ENCODE peak calls at places on chromosomes 16 and 17, in ten cellular contexts. One of them, this sample, is unnamed.

GRCh38 chr16:6643083-6643686 is 689.5 kb upstream of the RBFOX1 start:
- DNase-seq in mammary epithelial cell: peak
- DNase-seq in left ventricle myocardium inferior: no peak
- DNase-seq in cardiac fibroblast: peak
- DNase-seq in astrocyte of the cerebellum: peak
- DNase-seq in HL-60: peak
- DNase-seq in GM23338: peak
- DNase-seq in right lobe of liver: no peak
- DNase-seq in A673: peak
- DNase-seq in heart left ventricle: no peak
- DNase-seq in this sample: peak

GRCh38 chr17:32621612-32622312 is 135.0 kb downstream of the CDK5R1 start:
- DNase-seq in mammary epithelial cell: peak
- DNase-seq in left ventricle myocardium inferior: no peak
- DNase-seq in cardiac fibroblast: no peak
- DNase-seq in astrocyte of the cerebellum: no peak
- DNase-seq in HL-60: no peak
- DNase-seq in GM23338: peak
- DNase-seq in right lobe of liver: no peak
- DNase-seq in A673: no peak
- DNase-seq in heart left ventricle: no peak
- DNase-seq in this sample: no peak

GRCh38 chr17:64218066-64218465 is 45.0 kb downstream of the TEX2 start:
- DNase-seq in mammary epithelial cell: no peak
- DNase-seq in left ventricle myocardium inferior: no peak
- DNase-seq in cardiac fibroblast: no peak
- DNase-seq in astrocyte of the cerebellum: no peak
- DNase-seq in HL-60: no peak
- DNase-seq in GM23338: no peak
- DNase-seq in right lobe of liver: no peak
- DNase-seq in A673: no peak
- DNase-seq in heart left ventricle: no peak
- DNase-seq in this sample: no peak

GRCh38 chr17:49557204-49558024 is 18.3 kb upstream of the NXPH3 start:
- DNase-seq in mammary epithelial cell: peak
- DNase-seq in left ventricle myocardium inferior: no peak
- DNase-seq in cardiac fibroblast: peak
- DNase-seq in astrocyte of the cerebellum: peak
- DNase-seq in HL-60: peak
- DNase-seq in GM23338: peak
- DNase-seq in right lobe of liver: no peak
- DNase-seq in A673: peak
- DNase-seq in heart left ventricle: peak
- DNase-seq in this sample: peak

GRCh38 chr17:10151667-10152496 is 46.5 kb downstream of the GAS7 start:
- DNase-seq in mammary epithelial cell: no peak
- DNase-seq in left ventricle myocardium inferior: no peak
- DNase-seq in cardiac fibroblast: peak
- DNase-seq in astrocyte of the cerebellum: peak
- DNase-seq in HL-60: peak
- DNase-seq in GM23338: no peak
- DNase-seq in right lobe of liver: no peak
- DNase-seq in A673: no peak
- DNase-seq in heart left ventricle: no peak
- DNase-seq in this sample: peak

GRCh38 chr16:50401355-50401754 is 32.6 kb upstream of the BRD7 start:
- DNase-seq in mammary epithelial cell: no peak
- DNase-seq in left ventricle myocardium inferior: no peak
- DNase-seq in cardiac fibroblast: no peak
- DNase-seq in astrocyte of the cerebellum: no peak
- DNase-seq in HL-60: no peak
- DNase-seq in GM23338: no peak
- DNase-seq in right lobe of liver: no peak
- DNase-seq in A673: no peak
- DNase-seq in heart left ventricle: no peak
- DNase-seq in this sample: no peak

GRCh38 chr16:66935319-66936011 is at the start of gene CES2:
- DNase-seq in mammary epithelial cell: peak
- DNase-seq in left ventricle myocardium inferior: peak
- DNase-seq in cardiac fibroblast: peak
- DNase-seq in astrocyte of the cerebellum: no peak
- DNase-seq in HL-60: no peak
- DNase-seq in GM23338: peak
- DNase-seq in right lobe of liver: peak
- DNase-seq in A673: no peak
- DNase-seq in heart left ventricle: peak
- DNase-seq in this sample: peak

GRCh38 chr17:50188521-50189395 is 12.7 kb downstream of the COL1A1 start:
- DNase-seq in mammary epithelial cell: no peak
- DNase-seq in left ventricle myocardium inferior: no peak
- DNase-seq in cardiac fibroblast: no peak
- DNase-seq in astrocyte of the cerebellum: no peak
- DNase-seq in HL-60: no peak
- DNase-seq in GM23338: no peak
- DNase-seq in right lobe of liver: no peak
- DNase-seq in A673: no peak
- DNase-seq in heart left ventricle: no peak
- DNase-seq in this sample: no peak

GRCh38 chr17:69575346-69575761 is 160.9 kb downstream of the MAP2K6 start:
- DNase-seq in mammary epithelial cell: no peak
- DNase-seq in left ventricle myocardium inferior: no peak
- DNase-seq in cardiac fibroblast: peak
- DNase-seq in astrocyte of the cerebellum: peak
- DNase-seq in HL-60: no peak
- DNase-seq in GM23338: no peak
- DNase-seq in right lobe of liver: no peak
- DNase-seq in A673: peak
- DNase-seq in heart left ventricle: no peak
- DNase-seq in this sample: no peak

GRCh38 chr17:69573396-69573795 is 158.9 kb downstream of the MAP2K6 start:
- DNase-seq in mammary epithelial cell: no peak
- DNase-seq in left ventricle myocardium inferior: no peak
- DNase-seq in cardiac fibroblast: no peak
- DNase-seq in astrocyte of the cerebellum: no peak
- DNase-seq in HL-60: no peak
- DNase-seq in GM23338: no peak
- DNase-seq in right lobe of liver: no peak
- DNase-seq in A673: no peak
- DNase-seq in heart left ventricle: no peak
- DNase-seq in this sample: no peak

GRCh38 chr17:69572747-69573146 is 158.2 kb downstream of the MAP2K6 start:
- DNase-seq in mammary epithelial cell: no peak
- DNase-seq in left ventricle myocardium inferior: no peak
- DNase-seq in cardiac fibroblast: no peak
- DNase-seq in astrocyte of the cerebellum: no peak
- DNase-seq in HL-60: no peak
- DNase-seq in GM23338: no peak
- DNase-seq in right lobe of liver: no peak
- DNase-seq in A673: no peak
- DNase-seq in heart left ventricle: no peak
- DNase-seq in this sample: no peak

GRCh38 chr17:69577098-69577497 is 162.6 kb downstream of the MAP2K6 start:
- DNase-seq in mammary epithelial cell: no peak
- DNase-seq in left ventricle myocardium inferior: no peak
- DNase-seq in cardiac fibroblast: no peak
- DNase-seq in astrocyte of the cerebellum: no peak
- DNase-seq in HL-60: no peak
- DNase-seq in GM23338: no peak
- DNase-seq in right lobe of liver: no peak
- DNase-seq in A673: no peak
- DNase-seq in heart left ventricle: no peak
- DNase-seq in this sample: no peak

GRCh38 chr17:69574257-69575197 is 160.0 kb downstream of the MAP2K6 start:
- DNase-seq in mammary epithelial cell: no peak
- DNase-seq in left ventricle myocardium inferior: no peak
- DNase-seq in cardiac fibroblast: peak
- DNase-seq in astrocyte of the cerebellum: peak
- DNase-seq in HL-60: no peak
- DNase-seq in GM23338: peak
- DNase-seq in right lobe of liver: peak
- DNase-seq in A673: no peak
- DNase-seq in heart left ventricle: no peak
- DNase-seq in this sample: no peak
- H3K4me3 ChIP-seq in mammary epithelial cell: no peak
- H3K4me3 ChIP-seq in left ventricle myocardium inferior: no peak
- H3K4me3 ChIP-seq in cardiac fibroblast: no peak
- H3K4me3 ChIP-seq in astrocyte of the cerebellum: no peak
- H3K4me3 ChIP-seq in HL-60: no peak
- H3K4me3 ChIP-seq in GM23338: no peak
- H3K4me3 ChIP-seq in right lobe of liver: no peak
- H3K4me3 ChIP-seq in A673: no peak
- H3K4me3 ChIP-seq in heart left ventricle: no peak
- H3K4me3 ChIP-seq in this sample: no peak

GRCh38 chr17:19003543-19003965 is 1.0 kb downstream of the FAM83G start:
- DNase-seq in mammary epithelial cell: no peak
- DNase-seq in left ventricle myocardium inferior: no peak
- DNase-seq in cardiac fibroblast: no peak
- DNase-seq in astrocyte of the cerebellum: no peak
- DNase-seq in HL-60: no peak
- DNase-seq in GM23338: peak
- DNase-seq in right lobe of liver: no peak
- DNase-seq in A673: peak
- DNase-seq in heart left ventricle: no peak
- DNase-seq in this sample: no peak

GRCh38 chr17:19002805-19003542 is 1.6 kb downstream of the FAM83G start:
- DNase-seq in mammary epithelial cell: peak
- DNase-seq in left ventricle myocardium inferior: no peak
- DNase-seq in cardiac fibroblast: peak
- DNase-seq in astrocyte of the cerebellum: peak
- DNase-seq in HL-60: no peak
- DNase-seq in GM23338: no peak
- DNase-seq in right lobe of liver: no peak
- DNase-seq in A673: no peak
- DNase-seq in heart left ventricle: no peak
- DNase-seq in this sample: no peak

GRCh38 chr17:19000531-19001011 is 4.0 kb downstream of the FAM83G start:
- DNase-seq in mammary epithelial cell: peak
- DNase-seq in left ventricle myocardium inferior: no peak
- DNase-seq in cardiac fibroblast: peak
- DNase-seq in astrocyte of the cerebellum: no peak
- DNase-seq in HL-60: no peak
- DNase-seq in GM23338: no peak
- DNase-seq in right lobe of liver: peak
- DNase-seq in A673: no peak
- DNase-seq in heart left ventricle: no peak
- DNase-seq in this sample: no peak

GRCh38 chr17:19003966-19004600 is 481 bp downstream of the FAM83G start:
- DNase-seq in mammary epithelial cell: peak
- DNase-seq in left ventricle myocardium inferior: no peak
- DNase-seq in cardiac fibroblast: peak
- DNase-seq in astrocyte of the cerebellum: no peak
- DNase-seq in HL-60: no peak
- DNase-seq in GM23338: peak
- DNase-seq in right lobe of liver: peak
- DNase-seq in A673: peak
- DNase-seq in heart left ventricle: no peak
- DNase-seq in this sample: peak

DNA sequence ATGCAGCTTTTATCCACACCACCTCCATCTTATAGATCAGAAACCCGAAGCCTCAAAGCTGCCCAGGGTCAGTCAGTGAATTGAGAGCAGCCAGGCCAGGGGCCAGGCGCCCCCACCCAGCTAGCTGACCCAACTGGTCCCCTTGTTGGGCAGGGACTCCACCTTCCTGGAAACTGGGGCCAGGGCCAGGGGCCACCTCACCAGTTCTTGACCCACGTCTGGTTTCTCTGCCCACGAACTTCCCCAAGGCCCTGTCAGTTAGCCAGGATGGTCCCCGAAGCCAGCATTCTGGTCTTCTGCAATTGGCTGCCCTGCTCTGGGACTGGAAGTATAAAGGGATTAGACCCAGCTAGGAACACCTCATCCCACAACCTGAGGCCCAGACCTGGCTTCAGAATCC is 2.4 kb downstream of the FAM83G start:
- DNase-seq in mammary epithelial cell: no peak
- DNase-seq in left ventricle myocardium inferior: no peak
- DNase-seq in cardiac fibroblast: no peak
- DNase-seq in astrocyte of the cerebellum: no peak
- DNase-seq in HL-60: no peak
- DNase-seq in GM23338: no peak
- DNase-seq in right lobe of liver: no peak
- DNase-seq in A673: no peak
- DNase-seq in heart left ventricle: no peak
- DNase-seq in this sample: no peak
- H3K4me3 ChIP-seq in mammary epithelial cell: peak
- H3K4me3 ChIP-seq in left ventricle myocardium inferior: no peak
- H3K4me3 ChIP-seq in cardiac fibroblast: no peak
- H3K4me3 ChIP-seq in astrocyte of the cerebellum: no peak
- H3K4me3 ChIP-seq in HL-60: no peak
- H3K4me3 ChIP-seq in GM23338: peak
- H3K4me3 ChIP-seq in right lobe of liver: no peak
- H3K4me3 ChIP-seq in A673: no peak
- H3K4me3 ChIP-seq in heart left ventricle: no peak
- H3K4me3 ChIP-seq in this sample: no peak

DNA sequence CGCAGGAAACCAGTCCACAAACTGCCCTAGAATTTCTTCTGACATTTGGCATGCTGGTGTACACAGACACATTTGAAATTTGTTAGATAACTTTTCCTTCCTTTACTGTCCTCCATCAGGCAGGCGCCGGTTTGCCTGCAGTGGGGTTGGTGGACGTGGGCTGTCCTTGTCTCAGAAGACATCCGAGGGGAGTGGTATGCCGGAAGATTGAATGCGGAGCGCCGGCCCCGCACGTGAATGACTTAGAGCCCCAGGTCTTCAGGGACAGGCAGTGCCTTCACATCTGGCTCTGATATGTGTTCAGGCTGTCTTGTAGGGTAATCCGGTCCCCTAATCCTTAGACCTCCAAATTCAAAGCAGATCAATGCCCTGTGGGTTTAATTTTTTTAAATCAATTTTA is 13.4 kb downstream of the RAB40C start:
- DNase-seq in mammary epithelial cell: no peak
- DNase-seq in left ventricle myocardium inferior: no peak
- DNase-seq in cardiac fibroblast: no peak
- DNase-seq in astrocyte of the cerebellum: no peak
- DNase-seq in HL-60: no peak
- DNase-seq in GM23338: no peak
- DNase-seq in right lobe of liver: no peak
- DNase-seq in A673: no peak
- DNase-seq in heart left ventricle: no peak
- DNase-seq in this sample: no peak
- H3K4me3 ChIP-seq in mammary epithelial cell: no peak
- H3K4me3 ChIP-seq in left ventricle myocardium inferior: no peak
- H3K4me3 ChIP-seq in cardiac fibroblast: no peak
- H3K4me3 ChIP-seq in astrocyte of the cerebellum: no peak
- H3K4me3 ChIP-seq in HL-60: no peak
- H3K4me3 ChIP-seq in GM23338: no peak
- H3K4me3 ChIP-seq in right lobe of liver: no peak
- H3K4me3 ChIP-seq in A673: no peak
- H3K4me3 ChIP-seq in heart left ventricle: no peak
- H3K4me3 ChIP-seq in this sample: no peak

GRCh38 chr17:46029627-46030026 is 30.6 kb downstream of the STH start:
- DNase-seq in mammary epithelial cell: no peak
- DNase-seq in left ventricle myocardium inferior: no peak
- DNase-seq in cardiac fibroblast: no peak
- DNase-seq in astrocyte of the cerebellum: no peak
- DNase-seq in HL-60: no peak
- DNase-seq in GM23338: no peak
- DNase-seq in right lobe of liver: no peak
- DNase-seq in A673: no peak
- DNase-seq in heart left ventricle: no peak
- DNase-seq in this sample: no peak

GRCh38 chr17:46026815-46027125 is 27.7 kb downstream of the STH start:
- DNase-seq in mammary epithelial cell: no peak
- DNase-seq in left ventricle myocardium inferior: no peak
- DNase-seq in cardiac fibroblast: no peak
- DNase-seq in astrocyte of the cerebellum: no peak
- DNase-seq in HL-60: no peak
- DNase-seq in GM23338: no peak
- DNase-seq in right lobe of liver: no peak
- DNase-seq in A673: no peak
- DNase-seq in heart left ventricle: no peak
- DNase-seq in this sample: no peak

GRCh38 chr17:46028969-46029565 is 30.0 kb downstream of the STH start:
- DNase-seq in mammary epithelial cell: no peak
- DNase-seq in left ventricle myocardium inferior: no peak
- DNase-seq in cardiac fibroblast: no peak
- DNase-seq in astrocyte of the cerebellum: no peak
- DNase-seq in HL-60: peak
- DNase-seq in GM23338: no peak
- DNase-seq in right lobe of liver: no peak
- DNase-seq in A673: no peak
- DNase-seq in heart left ventricle: no peak
- DNase-seq in this sample: no peak

GRCh38 chr17:46027326-46028325 is 28.6 kb downstream of the STH start:
- DNase-seq in mammary epithelial cell: no peak
- DNase-seq in left ventricle myocardium inferior: no peak
- DNase-seq in cardiac fibroblast: no peak
- DNase-seq in astrocyte of the cerebellum: no peak
- DNase-seq in HL-60: peak
- DNase-seq in GM23338: no peak
- DNase-seq in right lobe of liver: no peak
- DNase-seq in A673: no peak
- DNase-seq in heart left ventricle: no peak
- DNase-seq in this sample: no peak

GRCh38 chr17:46028374-46028773 is 29.3 kb downstream of the STH start:
- DNase-seq in mammary epithelial cell: no peak
- DNase-seq in left ventricle myocardium inferior: no peak
- DNase-seq in cardiac fibroblast: no peak
- DNase-seq in astrocyte of the cerebellum: no peak
- DNase-seq in HL-60: no peak
- DNase-seq in GM23338: no peak
- DNase-seq in right lobe of liver: no peak
- DNase-seq in A673: no peak
- DNase-seq in heart left ventricle: no peak
- DNase-seq in this sample: no peak
- H3K4me3 ChIP-seq in mammary epithelial cell: no peak
- H3K4me3 ChIP-seq in left ventricle myocardium inferior: no peak
- H3K4me3 ChIP-seq in cardiac fibroblast: no peak
- H3K4me3 ChIP-seq in astrocyte of the cerebellum: no peak
- H3K4me3 ChIP-seq in HL-60: no peak
- H3K4me3 ChIP-seq in GM23338: no peak
- H3K4me3 ChIP-seq in right lobe of liver: no peak
- H3K4me3 ChIP-seq in A673: no peak
- H3K4me3 ChIP-seq in heart left ventricle: no peak
- H3K4me3 ChIP-seq in this sample: no peak